ENCODE peak calls at places on chromosomes 3 and 15, in seven cellular contexts. One of them, this sample, is unnamed.

GRCh38 chr3:110971010-110971585 is 100.5 kb upstream of the NECTIN3 start:
- DNase-seq in A549: peak
- DNase-seq in esophagus squamous epithelium: no peak
- DNase-seq in thyroid gland: no peak
- DNase-seq in fibroblast of villous mesenchyme: no peak
- DNase-seq in heart left ventricle: no peak
- DNase-seq in CD8-positive, alpha-beta memory T cell: no peak
- DNase-seq in this sample: no peak

GRCh38 chr3:159007331-159007730 is 205.5 kb downstream of the MFSD1 start:
- DNase-seq in A549: no peak
- DNase-seq in esophagus squamous epithelium: no peak
- DNase-seq in thyroid gland: no peak
- DNase-seq in fibroblast of villous mesenchyme: no peak
- DNase-seq in heart left ventricle: no peak
- DNase-seq in CD8-positive, alpha-beta memory T cell: no peak
- DNase-seq in this sample: no peak

GRCh38 chr15:73906346-73907017 is 19.8 kb upstream of the LOXL1 start:
- DNase-seq in A549: no peak
- DNase-seq in esophagus squamous epithelium: no peak
- DNase-seq in thyroid gland: no peak
- DNase-seq in fibroblast of villous mesenchyme: no peak
- DNase-seq in heart left ventricle: no peak
- DNase-seq in CD8-positive, alpha-beta memory T cell: no peak
- DNase-seq in this sample: no peak

GRCh38 chr15:52093539-52094502 is 18.8 kb downstream of the BCL2L10 start:
- DNase-seq in A549: peak
- DNase-seq in esophagus squamous epithelium: no peak
- DNase-seq in thyroid gland: no peak
- DNase-seq in fibroblast of villous mesenchyme: peak
- DNase-seq in heart left ventricle: no peak
- DNase-seq in CD8-positive, alpha-beta memory T cell: no peak
- DNase-seq in this sample: peak

GRCh38 chr3:161395115-161395514 is 23.8 kb upstream of the SPTSSB start:
- DNase-seq in A549: no peak
- DNase-seq in esophagus squamous epithelium: no peak
- DNase-seq in thyroid gland: no peak
- DNase-seq in fibroblast of villous mesenchyme: no peak
- DNase-seq in heart left ventricle: no peak
- DNase-seq in CD8-positive, alpha-beta memory T cell: no peak
- DNase-seq in this sample: no peak

GRCh38 chr3:111617912-111618601 is 22.9 kb upstream of the ZBED2 start:
- DNase-seq in A549: no peak
- DNase-seq in esophagus squamous epithelium: no peak
- DNase-seq in thyroid gland: no peak
- DNase-seq in fibroblast of villous mesenchyme: no peak
- DNase-seq in heart left ventricle: no peak
- DNase-seq in CD8-positive, alpha-beta memory T cell: no peak
- DNase-seq in this sample: no peak

GRCh38 chr3:66483006-66483928 is 17.6 kb downstream of the LRIG1 start:
- DNase-seq in A549: no peak
- DNase-seq in esophagus squamous epithelium: no peak
- DNase-seq in thyroid gland: peak
- DNase-seq in fibroblast of villous mesenchyme: peak
- DNase-seq in heart left ventricle: peak
- DNase-seq in CD8-positive, alpha-beta memory T cell: peak
- DNase-seq in this sample: peak

GRCh38 chr3:53222183-53222901 is 33.5 kb downstream of the TKT start:
- DNase-seq in A549: no peak
- DNase-seq in esophagus squamous epithelium: no peak
- DNase-seq in thyroid gland: no peak
- DNase-seq in fibroblast of villous mesenchyme: no peak
- DNase-seq in heart left ventricle: no peak
- DNase-seq in CD8-positive, alpha-beta memory T cell: no peak
- DNase-seq in this sample: no peak

GRCh38 chr3:140406655-140407054 is 271.2 kb upstream of the TRIM42 start:
- DNase-seq in A549: no peak
- DNase-seq in esophagus squamous epithelium: no peak
- DNase-seq in thyroid gland: no peak
- DNase-seq in fibroblast of villous mesenchyme: no peak
- DNase-seq in heart left ventricle: no peak
- DNase-seq in CD8-positive, alpha-beta memory T cell: no peak
- DNase-seq in this sample: no peak

GRCh38 chr15:22873204-22873701 is 34.8 kb downstream of the NIPA2 start:
- DNase-seq in A549: no peak
- DNase-seq in esophagus squamous epithelium: no peak
- DNase-seq in thyroid gland: peak
- DNase-seq in fibroblast of villous mesenchyme: peak
- DNase-seq in heart left ventricle: no peak
- DNase-seq in CD8-positive, alpha-beta memory T cell: no peak
- DNase-seq in this sample: peak

GRCh38 chr15:61046291-61046690 is 182.8 kb downstream of the RORA start:
- DNase-seq in A549: no peak
- DNase-seq in esophagus squamous epithelium: no peak
- DNase-seq in thyroid gland: no peak
- DNase-seq in fibroblast of villous mesenchyme: no peak
- DNase-seq in heart left ventricle: no peak
- DNase-seq in CD8-positive, alpha-beta memory T cell: no peak
- DNase-seq in this sample: no peak

GRCh38 chr15:101250931-101251829 is 668 bp downstream of the CHSY1 start:
- DNase-seq in A549: peak
- DNase-seq in esophagus squamous epithelium: no peak
- DNase-seq in thyroid gland: peak
- DNase-seq in fibroblast of villous mesenchyme: no peak
- DNase-seq in heart left ventricle: peak
- DNase-seq in CD8-positive, alpha-beta memory T cell: peak
- DNase-seq in this sample: no peak

GRCh38 chr15:89631902-89632264 is 23.4 kb downstream of the KIF7 start:
- DNase-seq in A549: no peak
- DNase-seq in esophagus squamous epithelium: no peak
- DNase-seq in thyroid gland: no peak
- DNase-seq in fibroblast of villous mesenchyme: no peak
- DNase-seq in heart left ventricle: no peak
- DNase-seq in CD8-positive, alpha-beta memory T cell: no peak
- DNase-seq in this sample: no peak

GRCh38 chr3:132283440-132283839 is 33.8 kb upstream of the ACP3 start:
- DNase-seq in A549: no peak
- DNase-seq in esophagus squamous epithelium: no peak
- DNase-seq in thyroid gland: no peak
- DNase-seq in fibroblast of villous mesenchyme: peak
- DNase-seq in heart left ventricle: no peak
- DNase-seq in CD8-positive, alpha-beta memory T cell: no peak
- DNase-seq in this sample: peak

GRCh38 chr15:38687340-38687739 is 122.7 kb upstream of the RASGRP1 start:
- DNase-seq in A549: no peak
- DNase-seq in esophagus squamous epithelium: no peak
- DNase-seq in thyroid gland: no peak
- DNase-seq in fibroblast of villous mesenchyme: no peak
- DNase-seq in heart left ventricle: no peak
- DNase-seq in CD8-positive, alpha-beta memory T cell: no peak
- DNase-seq in this sample: no peak

GRCh38 chr3:11391172-11391879 is 119.1 kb downstream of the ATG7 start:
- DNase-seq in A549: no peak
- DNase-seq in esophagus squamous epithelium: no peak
- DNase-seq in thyroid gland: no peak
- DNase-seq in fibroblast of villous mesenchyme: no peak
- DNase-seq in heart left ventricle: no peak
- DNase-seq in CD8-positive, alpha-beta memory T cell: no peak
- DNase-seq in this sample: no peak

GRCh38 chr3:193869221-193870201 is 266.4 kb upstream of the HES1 start:
- DNase-seq in A549: peak
- DNase-seq in esophagus squamous epithelium: no peak
- DNase-seq in thyroid gland: no peak
- DNase-seq in fibroblast of villous mesenchyme: peak
- DNase-seq in heart left ventricle: peak
- DNase-seq in CD8-positive, alpha-beta memory T cell: no peak
- DNase-seq in this sample: peak

GRCh38 chr3:159783780-159784747 is 204.6 kb upstream of the IL12A start:
- DNase-seq in A549: no peak
- DNase-seq in esophagus squamous epithelium: no peak
- DNase-seq in thyroid gland: no peak
- DNase-seq in fibroblast of villous mesenchyme: no peak
- DNase-seq in heart left ventricle: no peak
- DNase-seq in CD8-positive, alpha-beta memory T cell: no peak
- DNase-seq in this sample: no peak

GRCh38 chr15:85854345-85855097 is 59.8 kb upstream of the KLHL25 start:
- DNase-seq in A549: peak
- DNase-seq in esophagus squamous epithelium: no peak
- DNase-seq in thyroid gland: peak
- DNase-seq in fibroblast of villous mesenchyme: peak
- DNase-seq in heart left ventricle: peak
- DNase-seq in CD8-positive, alpha-beta memory T cell: peak
- DNase-seq in this sample: peak

GRCh38 chr15:56242576-56243116 is 1.0 kb downstream of the RFX7 start:
- DNase-seq in A549: no peak
- DNase-seq in esophagus squamous epithelium: no peak
- DNase-seq in thyroid gland: no peak
- DNase-seq in fibroblast of villous mesenchyme: no peak
- DNase-seq in heart left ventricle: no peak
- DNase-seq in CD8-positive, alpha-beta memory T cell: no peak
- DNase-seq in this sample: no peak

GRCh38 chr3:10248984-10249748 is 907 bp downstream of the TATDN2 start:
- DNase-seq in A549: peak
- DNase-seq in esophagus squamous epithelium: no peak
- DNase-seq in thyroid gland: peak
- DNase-seq in fibroblast of villous mesenchyme: peak
- DNase-seq in heart left ventricle: peak
- DNase-seq in CD8-positive, alpha-beta memory T cell: peak
- DNase-seq in this sample: no peak

GRCh38 chr3:70466096-70466495 is 153.7 kb upstream of the MDFIC2 start:
- DNase-seq in A549: no peak
- DNase-seq in esophagus squamous epithelium: no peak
- DNase-seq in thyroid gland: no peak
- DNase-seq in fibroblast of villous mesenchyme: no peak
- DNase-seq in heart left ventricle: no peak
- DNase-seq in CD8-positive, alpha-beta memory T cell: no peak
- DNase-seq in this sample: no peak

GRCh38 chr3:115768661-115769060 is 145.4 kb downstream of the GAP43 start:
- DNase-seq in A549: no peak
- DNase-seq in esophagus squamous epithelium: no peak
- DNase-seq in thyroid gland: no peak
- DNase-seq in fibroblast of villous mesenchyme: no peak
- DNase-seq in heart left ventricle: no peak
- DNase-seq in CD8-positive, alpha-beta memory T cell: no peak
- DNase-seq in this sample: no peak

GRCh38 chr15:95910643-95911212 is 419.8 kb upstream of the NR2F2 start:
- DNase-seq in A549: no peak
- DNase-seq in esophagus squamous epithelium: no peak
- DNase-seq in thyroid gland: no peak
- DNase-seq in fibroblast of villous mesenchyme: no peak
- DNase-seq in heart left ventricle: no peak
- DNase-seq in CD8-positive, alpha-beta memory T cell: no peak
- DNase-seq in this sample: no peak
- H3K4me3 ChIP-seq in A549: no peak
- H3K4me3 ChIP-seq in esophagus squamous epithelium: no peak
- H3K4me3 ChIP-seq in thyroid gland: no peak
- H3K4me3 ChIP-seq in fibroblast of villous mesenchyme: no peak
- H3K4me3 ChIP-seq in heart left ventricle: no peak
- H3K4me3 ChIP-seq in CD8-positive, alpha-beta memory T cell: no peak
- H3K4me3 ChIP-seq in this sample: no peak

GRCh38 chr3:4568831-4569230 is 75.7 kb downstream of the ITPR1 start:
- DNase-seq in A549: no peak
- DNase-seq in esophagus squamous epithelium: no peak
- DNase-seq in thyroid gland: no peak
- DNase-seq in fibroblast of villous mesenchyme: no peak
- DNase-seq in heart left ventricle: no peak
- DNase-seq in CD8-positive, alpha-beta memory T cell: no peak
- DNase-seq in this sample: no peak
- H3K4me3 ChIP-seq in A549: no peak
- H3K4me3 ChIP-seq in esophagus squamous epithelium: no peak
- H3K4me3 ChIP-seq in thyroid gland: no peak
- H3K4me3 ChIP-seq in fibroblast of villous mesenchyme: no peak
- H3K4me3 ChIP-seq in heart left ventricle: no peak
- H3K4me3 ChIP-seq in CD8-positive, alpha-beta memory T cell: no peak
- H3K4me3 ChIP-seq in this sample: no peak

GRCh38 chr3:29441020-29441324 is 160.1 kb downstream of the RBMS3 start:
- DNase-seq in A549: no peak
- DNase-seq in esophagus squamous epithelium: no peak
- DNase-seq in thyroid gland: no peak
- DNase-seq in fibroblast of villous mesenchyme: no peak
- DNase-seq in heart left ventricle: no peak
- DNase-seq in CD8-positive, alpha-beta memory T cell: no peak
- DNase-seq in this sample: no peak

GRCh38 chr3:29436612-29437313 is 155.9 kb downstream of the RBMS3 start:
- DNase-seq in A549: no peak
- DNase-seq in esophagus squamous epithelium: no peak
- DNase-seq in thyroid gland: no peak
- DNase-seq in fibroblast of villous mesenchyme: no peak
- DNase-seq in heart left ventricle: no peak
- DNase-seq in CD8-positive, alpha-beta memory T cell: no peak
- DNase-seq in this sample: no peak

GRCh38 chr3:29441422-29441821 is 160.6 kb downstream of the RBMS3 start:
- DNase-seq in A549: no peak
- DNase-seq in esophagus squamous epithelium: no peak
- DNase-seq in thyroid gland: no peak
- DNase-seq in fibroblast of villous mesenchyme: no peak
- DNase-seq in heart left ventricle: no peak
- DNase-seq in CD8-positive, alpha-beta memory T cell: no peak
- DNase-seq in this sample: no peak

GRCh38 chr3:29438580-29438979 is 157.7 kb downstream of the RBMS3 start:
- DNase-seq in A549: no peak
- DNase-seq in esophagus squamous epithelium: no peak
- DNase-seq in thyroid gland: no peak
- DNase-seq in fibroblast of villous mesenchyme: no peak
- DNase-seq in heart left ventricle: no peak
- DNase-seq in CD8-positive, alpha-beta memory T cell: no peak
- DNase-seq in this sample: no peak

DNA sequence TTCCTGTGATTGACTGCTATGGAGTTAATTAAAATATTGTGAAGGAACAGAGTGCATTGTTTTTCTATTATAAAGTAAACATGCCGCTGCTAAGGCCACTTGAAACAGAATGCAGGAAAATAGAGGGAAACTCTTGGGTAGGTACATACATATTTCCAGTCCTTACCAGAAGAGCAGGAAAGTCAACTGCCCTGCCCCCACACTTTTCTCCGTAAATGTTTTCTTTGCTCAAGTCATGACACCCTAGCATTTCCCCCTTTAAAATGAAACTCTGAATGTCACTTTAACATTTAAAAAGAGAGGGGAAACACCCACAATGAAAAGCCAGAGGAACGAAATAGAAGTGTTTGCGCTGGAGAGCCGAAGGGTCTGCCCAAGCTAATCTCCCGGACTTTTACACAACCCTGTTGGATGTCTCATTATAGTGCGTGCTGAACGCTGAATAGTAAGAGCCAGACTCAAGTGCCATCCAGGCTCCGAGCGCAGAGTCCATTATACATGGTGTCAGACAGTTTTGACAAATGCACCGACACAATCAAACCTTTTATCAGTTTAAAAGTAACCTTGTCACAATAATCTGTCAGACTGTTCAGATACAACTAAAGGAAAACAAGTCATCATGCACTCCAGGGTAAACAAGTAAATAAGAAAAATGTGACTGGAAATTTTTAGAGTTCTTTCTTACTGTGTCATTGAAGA is 159.6 kb downstream of the RBMS3 start:
- DNase-seq in A549: no peak
- DNase-seq in esophagus squamous epithelium: no peak
- DNase-seq in thyroid gland: peak
- DNase-seq in fibroblast of villous mesenchyme: peak
- DNase-seq in heart left ventricle: no peak
- DNase-seq in CD8-positive, alpha-beta memory T cell: no peak
- DNase-seq in this sample: no peak
- H3K4me3 ChIP-seq in A549: no peak
- H3K4me3 ChIP-seq in esophagus squamous epithelium: peak
- H3K4me3 ChIP-seq in thyroid gland: no peak
- H3K4me3 ChIP-seq in fibroblast of villous mesenchyme: peak
- H3K4me3 ChIP-seq in heart left ventricle: peak
- H3K4me3 ChIP-seq in CD8-positive, alpha-beta memory T cell: no peak
- H3K4me3 ChIP-seq in this sample: no peak

GRCh38 chr3:31918179-31919165 is 62.6 kb downstream of the OSBPL10 start:
- DNase-seq in A549: no peak
- DNase-seq in esophagus squamous epithelium: no peak
- DNase-seq in thyroid gland: no peak
- DNase-seq in fibroblast of villous mesenchyme: peak
- DNase-seq in heart left ventricle: no peak
- DNase-seq in CD8-positive, alpha-beta memory T cell: no peak
- DNase-seq in this sample: peak
- H3K4me3 ChIP-seq in A549: no peak
- H3K4me3 ChIP-seq in esophagus squamous epithelium: no peak
- H3K4me3 ChIP-seq in thyroid gland: no peak
- H3K4me3 ChIP-seq in fibroblast of villous mesenchyme: no peak
- H3K4me3 ChIP-seq in heart left ventricle: peak
- H3K4me3 ChIP-seq in CD8-positive, alpha-beta memory T cell: no peak
- H3K4me3 ChIP-seq in this sample: peak

This sample was measured in fibroblast of pulmonary artery.